ENCODE peak calls at places on chromosomes 7 and 10, in five cellular contexts. One of them, this sample, is unnamed.

GRCh38 chr7:43108255-43109011 is 4.0 kb upstream of the HECW1 start:
- DNase-seq in SJSA1: peak; percentile 74
- DNase-seq in pancreas: peak; percentile 82
- DNase-seq in upper lobe of right lung: peak; percentile 83
- DNase-seq in breast epithelium: peak; percentile 45
- DNase-seq in this sample: peak; percentile 71

GRCh38 chr7:150851497-150852370 is 583 bp upstream of the AOC1 start:
- DNase-seq in SJSA1: peak; percentile 31
- DNase-seq in pancreas: no peak
- DNase-seq in upper lobe of right lung: no peak
- DNase-seq in breast epithelium: peak; percentile 10
- DNase-seq in this sample: no peak

GRCh38 chr10:35874326-35875070 is 232.4 kb upstream of the FZD8 start:
- DNase-seq in SJSA1: no peak
- DNase-seq in pancreas: no peak
- DNase-seq in upper lobe of right lung: no peak
- DNase-seq in breast epithelium: no peak
- DNase-seq in this sample: no peak

GRCh38 chr7:33050425-33051318 is 11.9 kb downstream of the NT5C3A start:
- DNase-seq in SJSA1: no peak
- DNase-seq in pancreas: no peak
- DNase-seq in upper lobe of right lung: no peak
- DNase-seq in breast epithelium: no peak
- DNase-seq in this sample: no peak

GRCh38 chr7:27971171-27971570 is 209.4 kb downstream of the JAZF1 start:
- DNase-seq in SJSA1: no peak
- DNase-seq in pancreas: no peak
- DNase-seq in upper lobe of right lung: no peak
- DNase-seq in breast epithelium: no peak
- DNase-seq in this sample: no peak

GRCh38 chr7:29955799-29956476 is 33.7 kb downstream of the SCRN1 start:
- DNase-seq in SJSA1: no peak
- DNase-seq in pancreas: no peak
- DNase-seq in upper lobe of right lung: no peak
- DNase-seq in breast epithelium: no peak
- DNase-seq in this sample: peak; percentile 57

GRCh38 chr7:71768470-71768869 is 636.5 kb downstream of the GALNT17 start:
- DNase-seq in SJSA1: no peak
- DNase-seq in pancreas: no peak
- DNase-seq in upper lobe of right lung: no peak
- DNase-seq in breast epithelium: no peak
- DNase-seq in this sample: no peak

GRCh38 chr7:81173766-81174281 is 255.0 kb upstream of the SEMA3C start:
- DNase-seq in SJSA1: no peak
- DNase-seq in pancreas: no peak
- DNase-seq in upper lobe of right lung: no peak
- DNase-seq in breast epithelium: no peak
- DNase-seq in this sample: no peak

GRCh38 chr10:14821635-14822375 is 16.0 kb downstream of the CDNF start:
- DNase-seq in SJSA1: no peak
- DNase-seq in pancreas: no peak
- DNase-seq in upper lobe of right lung: no peak
- DNase-seq in breast epithelium: no peak
- DNase-seq in this sample: no peak

GRCh38 chr10:100025528-100026070 is 15.9 kb upstream of the DNMBP start:
- DNase-seq in SJSA1: no peak
- DNase-seq in pancreas: no peak
- DNase-seq in upper lobe of right lung: no peak
- DNase-seq in breast epithelium: no peak
- DNase-seq in this sample: no peak

GRCh38 chr10:11605807-11606408 is 5.5 kb downstream of the USP6NL start:
- DNase-seq in SJSA1: no peak
- DNase-seq in pancreas: no peak
- DNase-seq in upper lobe of right lung: no peak
- DNase-seq in breast epithelium: no peak
- DNase-seq in this sample: no peak

GRCh38 chr7:865921-866320 is 10.4 kb upstream of the GET4 start:
- DNase-seq in SJSA1: no peak
- DNase-seq in pancreas: no peak
- DNase-seq in upper lobe of right lung: no peak
- DNase-seq in breast epithelium: no peak
- DNase-seq in this sample: no peak

GRCh38 chr10:12097791-12098190 is 29.0 kb downstream of the DHTKD1 start:
- DNase-seq in SJSA1: no peak
- DNase-seq in pancreas: no peak
- DNase-seq in upper lobe of right lung: no peak
- DNase-seq in breast epithelium: peak; percentile 31
- DNase-seq in this sample: no peak

GRCh38 chr10:88205842-88206446 is 342.5 kb downstream of the PTEN start:
- DNase-seq in SJSA1: no peak
- DNase-seq in pancreas: no peak
- DNase-seq in upper lobe of right lung: no peak
- DNase-seq in breast epithelium: no peak
- DNase-seq in this sample: no peak

GRCh38 chr7:1311406-1312097 is 78.9 kb downstream of the UNCX start:
- DNase-seq in SJSA1: no peak
- DNase-seq in pancreas: peak; percentile 45
- DNase-seq in upper lobe of right lung: no peak
- DNase-seq in breast epithelium: no peak
- DNase-seq in this sample: no peak

GRCh38 chr7:1865000-1865808 is 195.1 kb downstream of the ELFN1 start:
- DNase-seq in SJSA1: no peak
- DNase-seq in pancreas: no peak
- DNase-seq in upper lobe of right lung: no peak
- DNase-seq in breast epithelium: no peak
- DNase-seq in this sample: no peak

GRCh38 chr7:1240296-1240820 is 7.7 kb downstream of the UNCX start:
- DNase-seq in SJSA1: no peak
- DNase-seq in pancreas: no peak
- DNase-seq in upper lobe of right lung: no peak
- DNase-seq in breast epithelium: no peak
- DNase-seq in this sample: no peak

GRCh38 chr10:17222329-17222728 is 5.7 kb upstream of the VIM start:
- DNase-seq in SJSA1: no peak
- DNase-seq in pancreas: no peak
- DNase-seq in upper lobe of right lung: no peak
- DNase-seq in breast epithelium: no peak
- DNase-seq in this sample: no peak

GRCh38 chr7:37930226-37930948 is 9.9 kb downstream of the EPDR1 start:
- DNase-seq in SJSA1: no peak
- DNase-seq in pancreas: no peak
- DNase-seq in upper lobe of right lung: no peak
- DNase-seq in breast epithelium: no peak
- DNase-seq in this sample: no peak

GRCh38 chr7:143492799-143493568 is 15.3 kb downstream of the TAS2R41 start:
- DNase-seq in SJSA1: no peak
- DNase-seq in pancreas: no peak
- DNase-seq in upper lobe of right lung: no peak
- DNase-seq in breast epithelium: no peak
- DNase-seq in this sample: no peak

GRCh38 chr7:33509251-33509650 is 379.9 kb downstream of the BBS9 start:
- DNase-seq in SJSA1: no peak
- DNase-seq in pancreas: no peak
- DNase-seq in upper lobe of right lung: no peak
- DNase-seq in breast epithelium: no peak
- DNase-seq in this sample: no peak

GRCh38 chr10:130043491-130043890 is 67.1 kb downstream of the C10orf143 start:
- DNase-seq in SJSA1: no peak
- DNase-seq in pancreas: no peak
- DNase-seq in upper lobe of right lung: peak; percentile 37
- DNase-seq in breast epithelium: no peak
- DNase-seq in this sample: no peak

GRCh38 chr7:36298145-36298544 is 91.5 kb upstream of the ANLN start:
- DNase-seq in SJSA1: peak; percentile 65
- DNase-seq in pancreas: no peak
- DNase-seq in upper lobe of right lung: no peak
- DNase-seq in breast epithelium: no peak
- DNase-seq in this sample: no peak

GRCh38 chr7:22672892-22673637 is 53.9 kb upstream of the IL6 start:
- DNase-seq in SJSA1: no peak
- DNase-seq in pancreas: no peak
- DNase-seq in upper lobe of right lung: no peak
- DNase-seq in breast epithelium: no peak
- DNase-seq in this sample: no peak

GRCh38 chr7:106947244-106947728 is 82.2 kb downstream of the PIK3CG start:
- DNase-seq in SJSA1: peak; percentile 57
- DNase-seq in pancreas: no peak
- DNase-seq in upper lobe of right lung: no peak
- DNase-seq in breast epithelium: peak; percentile 23
- DNase-seq in this sample: no peak

GRCh38 chr7:103343758-103344452 is 662 bp downstream of the DNAJC2 start:
- DNase-seq in SJSA1: peak; percentile 42
- DNase-seq in pancreas: no peak
- DNase-seq in upper lobe of right lung: no peak
- DNase-seq in breast epithelium: no peak
- DNase-seq in this sample: peak; percentile 52

GRCh38 chr7:154591544-154591943 is 411.4 kb downstream of the PAXIP1 start:
- DNase-seq in SJSA1: no peak
- DNase-seq in pancreas: no peak
- DNase-seq in upper lobe of right lung: no peak
- DNase-seq in breast epithelium: no peak
- DNase-seq in this sample: no peak
- H3K27ac ChIP-seq in SJSA1: no peak overlapping the region
- H3K27ac ChIP-seq in pancreas: no peak overlapping the region
- H3K27ac ChIP-seq in upper lobe of right lung: no peak overlapping the region
- H3K27ac ChIP-seq in breast epithelium: no peak overlapping the region
- H3K27ac ChIP-seq in this sample: no peak overlapping the region

GRCh38 chr7:100175296-100175935 is 1.8 kb downstream of the GPC2 start:
- DNase-seq in SJSA1: no peak
- DNase-seq in pancreas: no peak
- DNase-seq in upper lobe of right lung: peak; percentile 59
- DNase-seq in breast epithelium: no peak
- DNase-seq in this sample: no peak

GRCh38 chr7:100173806-100174495 is 3.2 kb downstream of the GPC2 start:
- DNase-seq in SJSA1: no peak
- DNase-seq in pancreas: no peak
- DNase-seq in upper lobe of right lung: peak; percentile 53
- DNase-seq in breast epithelium: no peak
- DNase-seq in this sample: no peak

GRCh38 chr7:100174582-100174981 is 2.6 kb downstream of the GPC2 start:
- DNase-seq in SJSA1: no peak
- DNase-seq in pancreas: no peak
- DNase-seq in upper lobe of right lung: peak; percentile 35
- DNase-seq in breast epithelium: no peak
- DNase-seq in this sample: no peak

GRCh38 chr7:100176096-100176835 is 915 bp downstream of the GPC2 start:
- DNase-seq in SJSA1: no peak
- DNase-seq in pancreas: peak; percentile 47
- DNase-seq in upper lobe of right lung: peak; percentile 34
- DNase-seq in breast epithelium: no peak
- DNase-seq in this sample: no peak

GRCh38 chr7:100177040-100178001 is at the start of the genes GPC2 and STAG3:
- DNase-seq in SJSA1: peak; percentile 98
- DNase-seq in pancreas: peak; percentile 97
- DNase-seq in upper lobe of right lung: peak; percentile 97
- DNase-seq in breast epithelium: peak; percentile 90
- DNase-seq in this sample: peak; percentile 97
- H3K4me1 ChIP-seq in SJSA1: peaks cover 5% of the 10 kb centered on the region
- H3K4me1 ChIP-seq in pancreas: no peaks in the 10 kb centered on the region
- H3K4me1 ChIP-seq in upper lobe of right lung: peaks cover 9% of the 10 kb centered on the region
- H3K4me1 ChIP-seq in breast epithelium: no peaks in the 10 kb centered on the region
- H3K4me1 ChIP-seq in this sample: peaks cover 10% of the 10 kb centered on the region

GRCh38 chr7:74254858-74255379 is 720 bp upstream of the RFC2 start:
- DNase-seq in SJSA1: no peak
- DNase-seq in pancreas: no peak
- DNase-seq in upper lobe of right lung: no peak
- DNase-seq in breast epithelium: no peak
- DNase-seq in this sample: no peak

GRCh38 chr7:74252893-74253292 is 1.3 kb downstream of the RFC2 start:
- DNase-seq in SJSA1: no peak
- DNase-seq in pancreas: peak; percentile 77
- DNase-seq in upper lobe of right lung: no peak
- DNase-seq in breast epithelium: no peak
- DNase-seq in this sample: no peak

GRCh38 chr7:74256446-74257408 is 2.5 kb upstream of the RFC2 start:
- DNase-seq in SJSA1: no peak
- DNase-seq in pancreas: no peak
- DNase-seq in upper lobe of right lung: no peak
- DNase-seq in breast epithelium: no peak
- DNase-seq in this sample: no peak

GRCh38 chr7:74253975-74254857 is at the start of gene RFC2:
- DNase-seq in SJSA1: peak; percentile 96
- DNase-seq in pancreas: peak; percentile 100
- DNase-seq in upper lobe of right lung: peak; percentile 98
- DNase-seq in breast epithelium: peak; percentile 95
- DNase-seq in this sample: peak; percentile 98

GRCh38 chr7:74253331-74253730 is 868 bp downstream of the RFC2 start:
- DNase-seq in SJSA1: no peak
- DNase-seq in pancreas: no peak
- DNase-seq in upper lobe of right lung: no peak
- DNase-seq in breast epithelium: no peak
- DNase-seq in this sample: no peak
- H3K27ac ChIP-seq in SJSA1: peak overlapping the region; percentile 71
- H3K27ac ChIP-seq in pancreas: no peak overlapping the region
- H3K27ac ChIP-seq in upper lobe of right lung: no peak overlapping the region
- H3K27ac ChIP-seq in breast epithelium: no peak overlapping the region
- H3K27ac ChIP-seq in this sample: peak overlapping the region; percentile 97

GRCh38 chr10:79179404-79180309 is 110.9 kb downstream of the ZMIZ1 start:
- DNase-seq in SJSA1: no peak
- DNase-seq in pancreas: no peak
- DNase-seq in upper lobe of right lung: no peak
- DNase-seq in breast epithelium: no peak
- DNase-seq in this sample: no peak
- H3K4me1 ChIP-seq in SJSA1: peaks cover 100% of the 10 kb centered on the region
- H3K4me1 ChIP-seq in pancreas: peaks cover 27% of the 10 kb centered on the region
- H3K4me1 ChIP-seq in upper lobe of right lung: peaks cover 89% of the 10 kb centered on the region
- H3K4me1 ChIP-seq in breast epithelium: peaks cover 23% of the 10 kb centered on the region
- H3K4me1 ChIP-seq in this sample: peaks cover 98% of the 10 kb centered on the region

GRCh38 chr10:114810926-114811325 is 10.7 kb upstream of the FHIP2A start:
- DNase-seq in SJSA1: no peak
- DNase-seq in pancreas: no peak
- DNase-seq in upper lobe of right lung: no peak
- DNase-seq in breast epithelium: no peak
- DNase-seq in this sample: no peak
- H3K27ac ChIP-seq in SJSA1: no peak overlapping the region
- H3K27ac ChIP-seq in pancreas: no peak overlapping the region
- H3K27ac ChIP-seq in upper lobe of right lung: no peak overlapping the region
- H3K27ac ChIP-seq in breast epithelium: no peak overlapping the region
- H3K27ac ChIP-seq in this sample: no peak overlapping the region

DNA sequence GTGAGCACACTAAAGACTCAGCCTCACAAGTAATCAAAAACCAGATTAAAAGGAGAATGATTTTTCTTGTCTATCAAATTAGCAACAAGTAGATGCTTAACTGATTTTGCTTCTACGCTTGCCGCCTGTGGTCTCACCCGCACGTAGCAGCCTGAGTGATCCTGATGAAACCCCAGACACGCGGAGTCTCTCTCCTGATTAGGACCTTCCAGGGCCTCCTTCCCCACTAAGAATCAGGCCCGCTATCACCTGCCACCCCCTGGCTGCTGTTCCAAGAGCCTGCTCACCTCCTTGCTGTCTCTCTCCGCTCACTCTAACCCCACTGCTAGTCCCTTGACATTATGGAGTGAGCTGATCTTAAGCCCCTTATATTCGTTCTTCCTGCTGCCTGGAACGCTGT is 325.9 kb upstream of the NRP1 start:
- DNase-seq in SJSA1: no peak
- DNase-seq in pancreas: no peak
- DNase-seq in upper lobe of right lung: no peak
- DNase-seq in breast epithelium: no peak
- DNase-seq in this sample: no peak
- H3K4me1 ChIP-seq in SJSA1: peaks cover 27% of the 10 kb centered on the region
- H3K4me1 ChIP-seq in pancreas: no peaks in the 10 kb centered on the region
- H3K4me1 ChIP-seq in upper lobe of right lung: peaks cover 6% of the 10 kb centered on the region
- H3K4me1 ChIP-seq in breast epithelium: no peaks in the 10 kb centered on the region
- H3K4me1 ChIP-seq in this sample: peaks cover 21% of the 10 kb centered on the region